ENCODE peak calls at places on chromosomes 2 and 18, in six cellular contexts. X is HepG2, V is H1, Q is K562, N is HCT116, U is SK-N-SH. M is an unnamed sample.

GRCh38 chr2:71129114-71129890 is 727 bp downstream of the MCEE start:
- DNase-seq in X (no peak), V (no peak), Q (no peak), N (no peak), U (no peak), M (no peak)

GRCh38 chr2:120434487-120434886 is 88.6 kb downstream of the INHBB start:
- DNase-seq in X (no peak), V (no peak), Q (no peak), N (no peak), U (no peak), M (no peak)

GRCh38 chr2:14634885-14635871 is 2.7 kb downstream of the LRATD1 start:
- DNase-seq in X (no peak), V (no peak), Q (peak; percentile 19), N (no peak), U (peak; percentile 75), M (peak; percentile 36)

GRCh38 chr2:70111752-70112591 is 24.7 kb downstream of the PCBP1 start:
- DNase-seq in X (no peak), V (no peak), Q (peak; percentile 32), N (no peak), U (peak; percentile 52), M (no peak)

GRCh38 chr18:3226048-3226447 is 6.3 kb upstream of the MYOM1 start:
- DNase-seq in X (no peak), V (no peak), Q (no peak), N (no peak), U (no peak), M (no peak)

GRCh38 chr18:35073186-35074105 is 32.2 kb downstream of the MAPRE2 start:
- DNase-seq in X (no peak), V (no peak), Q (no peak), N (no peak), U (no peak), M (no peak)

GRCh38 chr2:18559531-18559930 is 922 bp downstream of the RDH14 start:
- DNase-seq in X (peak; percentile 5), V (no peak), Q (no peak), N (no peak), U (peak; percentile 18), M (no peak)

GRCh38 chr2:240224676-240225075 is 84.2 kb upstream of the OTOS start:
- DNase-seq in X (no peak), V (no peak), Q (no peak), N (no peak), U (no peak), M (no peak)

GRCh38 chr2:103161456-103162289 is 399.8 kb downstream of the TMEM182 start:
- DNase-seq in X (peak; percentile 62), V (no peak), Q (peak; percentile 59), N (peak; percentile 16), U (peak; percentile 49), M (peak; percentile 44)

GRCh38 chr2:132620115-132620514 is 49.9 kb downstream of the LYPD1 start:
- DNase-seq in X (no peak), V (no peak), Q (no peak), N (no peak), U (no peak), M (no peak)

GRCh38 chr2:157789161-157789720 is 86.9 kb downstream of the ACVR1 start:
- DNase-seq in X (no peak), V (no peak), Q (no peak), N (no peak), U (no peak), M (no peak)

GRCh38 chr2:234632527-234633391 is 135.9 kb upstream of the ARL4C start:
- DNase-seq in X (no peak), V (no peak), Q (no peak), N (no peak), U (no peak), M (no peak)

GRCh38 chr2:28613181-28613580 is 117.3 kb downstream of the PLB1 start:
- DNase-seq in X (no peak), V (no peak), Q (no peak), N (no peak), U (no peak), M (no peak)

GRCh38 chr2:217357886-217358620 is 498.2 kb upstream of the TNP1 start:
- DNase-seq in X (no peak), V (no peak), Q (no peak), N (no peak), U (no peak), M (no peak)

GRCh38 chr2:196592331-196592911 is 47.1 kb upstream of the CCDC150 start:
- DNase-seq in X (no peak), V (no peak), Q (no peak), N (no peak), U (no peak), M (peak; percentile 32)

GRCh38 chr18:79935098-79935480 is 16.4 kb downstream of the SLC66A2 start:
- DNase-seq in X (no peak), V (no peak), Q (no peak), N (no peak), U (no peak), M (no peak)

GRCh38 chr2:7450188-7451156 is 533.3 kb downstream of the RNF144A start:
- DNase-seq in X (no peak), V (no peak), Q (no peak), N (no peak), U (no peak), M (no peak)

GRCh38 chr2:42089340-42089925 is 41.6 kb downstream of the PKDCC start:
- DNase-seq in X (peak; percentile 49), V (peak; percentile 54), Q (peak; percentile 85), N (peak; percentile 31), U (peak; percentile 64), M (peak; percentile 61)

DNA sequence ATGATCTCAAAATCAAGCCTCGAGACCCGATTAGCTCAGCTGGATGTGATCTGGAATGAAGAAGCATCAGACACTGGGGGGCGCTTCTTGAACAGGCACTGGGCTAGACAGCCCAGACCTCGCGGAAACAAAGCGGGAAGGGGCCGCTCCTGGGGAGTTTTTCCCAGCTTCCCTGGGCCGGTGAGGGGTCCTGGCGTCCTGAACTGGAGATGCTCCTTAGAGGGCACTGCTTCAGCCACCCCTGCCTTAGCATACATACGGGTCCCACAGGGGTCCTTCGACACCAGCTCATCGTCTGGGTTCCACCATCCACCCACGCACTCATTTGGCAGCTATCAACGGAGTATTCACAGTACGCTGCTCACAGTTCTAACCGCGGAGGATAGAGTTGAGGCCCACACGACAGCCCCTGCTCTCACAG is 146.7 kb downstream of the TSN start:
- DNase-seq in X (no peak), V (no peak), Q (peak; percentile 72), N (no peak), U (no peak), M (no peak)
- TF ChIP-seq YY1 in X (no peak), V (no peak), Q (no peak), N (no peak), U (no peak), M (no peak)

GRCh38 chr2:86562485-86562890 is 755 bp downstream of the CHMP3 start:
- DNase-seq in X (no peak), V (no peak), Q (no peak), N (no peak), U (no peak), M (no peak)

GRCh38 chr2:86566158-86566827 is 3.0 kb upstream of the CHMP3 start:
- DNase-seq in X (no peak), V (no peak), Q (peak; percentile 22), N (no peak), U (no peak), M (no peak)

GRCh38 chr2:86566828-86567205 is 3.6 kb upstream of the CHMP3 start:
- DNase-seq in X (no peak), V (no peak), Q (no peak), N (no peak), U (no peak), M (no peak)

GRCh38 chr2:86562891-86563649 is at the start of gene CHMP3:
- DNase-seq in X (peak; percentile 97), V (peak; percentile 82), Q (peak; percentile 98), N (peak; percentile 92), U (peak; percentile 97), M (peak; percentile 94)

GRCh38 chr2:86563650-86564061 is 413 bp upstream of the CHMP3 start:
- DNase-seq in X (no peak), V (no peak), Q (no peak), N (no peak), U (no peak), M (no peak)
- H3K4me3 ChIP-seq in X (peak overlapping the region; percentile 91), V (peak overlapping the region; percentile 90), Q (no peak overlapping the region), N (peak overlapping the region; percentile 74), U (peak overlapping the region; percentile 92), M (peak overlapping the region; percentile 69)

DNA sequence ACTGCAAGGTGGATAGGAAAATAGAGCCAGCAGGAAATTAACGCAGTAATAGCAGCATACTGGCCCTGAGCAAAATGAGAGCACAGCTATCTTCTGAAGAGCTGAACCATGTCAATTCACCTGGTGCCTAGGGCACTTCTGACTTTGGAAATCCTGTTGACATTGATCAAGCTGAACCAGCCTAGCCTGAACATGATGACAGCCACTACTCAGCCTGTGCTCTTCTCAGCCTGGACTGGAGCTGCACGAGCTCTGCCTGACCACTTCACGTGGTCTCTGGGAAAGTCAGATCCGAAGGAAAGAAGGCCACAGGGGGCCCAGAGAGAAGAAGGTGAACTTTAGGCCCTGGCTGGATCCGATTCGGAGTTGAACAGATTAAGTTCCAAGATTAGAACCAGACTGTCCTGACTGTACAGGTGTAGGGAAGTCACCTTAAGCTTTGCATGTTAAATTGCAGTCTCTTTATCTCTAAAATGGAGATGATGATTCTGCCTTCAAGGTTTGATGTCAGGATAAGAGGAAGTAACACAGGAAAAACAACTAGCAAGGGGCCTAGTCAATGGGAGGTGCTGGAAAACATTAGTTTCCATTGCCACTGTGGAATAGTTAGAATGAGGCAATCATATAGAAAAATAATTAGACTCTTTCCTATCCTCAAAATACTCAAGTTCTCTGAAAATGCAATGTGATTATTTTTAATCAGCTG is 422.1 kb downstream of the LPIN1 start:
- DNase-seq in X (no peak), V (no peak), Q (no peak), N (no peak), U (no peak), M (no peak)
- H3K9ac ChIP-seq in X (no peak overlapping the region), V (no peak overlapping the region), Q (peak overlapping the region; percentile 37), N (no peak overlapping the region), U (no peak overlapping the region), M (no peak overlapping the region)

DNA sequence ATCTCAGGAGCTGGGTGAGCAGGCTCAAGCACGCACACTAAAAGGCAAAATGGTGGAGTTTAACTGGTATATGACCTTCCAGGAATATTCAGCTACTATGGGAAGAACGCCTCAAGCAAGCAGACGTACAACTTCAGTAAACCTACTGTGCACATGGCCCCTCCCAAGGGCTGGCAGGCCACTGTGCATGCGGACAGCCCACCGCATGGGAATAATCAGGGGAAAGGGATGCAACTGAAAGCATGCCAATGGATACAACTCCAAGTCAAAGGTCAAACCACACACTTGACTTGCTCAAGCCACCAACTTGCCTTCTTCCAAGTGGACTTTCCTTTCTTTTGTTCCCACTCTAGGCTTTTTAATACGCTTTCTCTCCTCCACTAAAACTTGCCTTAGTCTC is 121.6 kb upstream of the SNTG2 start:
- DNase-seq in X (no peak), V (no peak), Q (no peak), N (no peak), U (no peak), M (no peak)
- TF ChIP-seq YY1 in X (no peak), V (no peak), Q (no peak), N (no peak), U (no peak), M (no peak)

M was measured in NT2/D1.